ENCODE peak calls at places on chromosomes 2 and 18, in five cellular contexts. N, W, P, R and Q are unnamed samples.

GRCh38 chr18:45828917-45829811 is 3.7 kb downstream of the SIGLEC15 start:
- DNase-seq in N (no peak), W (no peak), P (no peak), R (no peak), Q (no peak)

GRCh38 chr2:200354823-200355751 is 48.6 kb downstream of the SPATS2L start:
- DNase-seq in N (no peak), W (no peak), P (no peak), R (no peak), Q (no peak)

GRCh38 chr18:26549103-26549485 is 741 bp upstream of the KCTD1 start:
- DNase-seq in N (peak; percentile 16), W (peak; percentile 54), P (peak; percentile 52), R (no peak), Q (peak; percentile 49)

GRCh38 chr2:127043367-127044164 is 63.4 kb downstream of the BIN1 start:
- DNase-seq in N (peak; percentile 15), W (no peak), P (no peak), R (no peak), Q (no peak)

GRCh38 chr2:10538224-10538894 is 90.2 kb upstream of the ODC1 start:
- DNase-seq in N (no peak), W (peak; percentile 72), P (peak; percentile 44), R (no peak), Q (no peak)

GRCh38 chr2:57906152-57906732 is 140.4 kb upstream of the VRK2 start:
- DNase-seq in N (no peak), W (peak; percentile 62), P (peak; percentile 79), R (no peak), Q (peak; percentile 53)

GRCh38 chr2:160882906-160883305 is 277.3 kb upstream of the TANK start:
- DNase-seq in N (no peak), W (no peak), P (no peak), R (no peak), Q (no peak)

GRCh38 chr18:76449110-76449453 is 46.0 kb downstream of the ZNF516 start:
- DNase-seq in N (no peak), W (no peak), P (no peak), R (no peak), Q (no peak)

GRCh38 chr2:221337957-221338685 is 234.0 kb downstream of the EPHA4 start:
- DNase-seq in N (no peak), W (no peak), P (no peak), R (no peak), Q (no peak)

GRCh38 chr2:46876741-46877384 is 38.7 kb downstream of the MCFD2 start:
- DNase-seq in N (peak; percentile 47), W (peak; percentile 88), P (peak; percentile 86), R (no peak), Q (no peak)

GRCh38 chr2:19774788-19775156 is 127.0 kb downstream of the TTC32 start:
- DNase-seq in N (no peak), W (peak; percentile 72), P (no peak), R (no peak), Q (no peak)

GRCh38 chr2:85704800-85705679 is 10.9 kb downstream of the GNLY start:
- DNase-seq in N (no peak), W (no peak), P (no peak), R (no peak), Q (peak; percentile 53)

GRCh38 chr2:27885246-27885645 is 4.9 kb downstream of the RBKS start:
- DNase-seq in N (no peak), W (peak; percentile 16), P (peak; percentile 17), R (no peak), Q (no peak)

GRCh38 chr2:36553690-36554089 is 44.3 kb downstream of the FEZ2 start:
- DNase-seq in N (no peak), W (no peak), P (no peak), R (no peak), Q (no peak)

GRCh38 chr2:207122914-207123744 is 42.6 kb downstream of the KLF7 start:
- DNase-seq in N (no peak), W (no peak), P (no peak), R (no peak), Q (no peak)

GRCh38 chr2:85792783-85793441 is 39.1 kb downstream of the ATOH8 start:
- DNase-seq in N (no peak), W (peak; percentile 65), P (peak; percentile 91), R (no peak), Q (no peak)

GRCh38 chr2:43399515-43400245 is 173.3 kb upstream of the ZFP36L2 start:
- DNase-seq in N (no peak), W (peak; percentile 59), P (peak; percentile 88), R (no peak), Q (no peak)

GRCh38 chr2:147355706-147356105 is 489.1 kb upstream of the ACVR2A start:
- DNase-seq in N (no peak), W (no peak), P (no peak), R (no peak), Q (no peak)

GRCh38 chr18:8489761-8490160 is 119.5 kb upstream of the RAB12 start:
- DNase-seq in N (no peak), W (no peak), P (no peak), R (no peak), Q (no peak)

GRCh38 chr2:164841719-164842623 is at the start of gene COBLL1:
- DNase-seq in N (peak; percentile 78), W (peak; percentile 72), P (peak; percentile 65), R (peak; percentile 51), Q (peak; percentile 59)

GRCh38 chr2:196468394-196468793 is 171.1 kb upstream of the CCDC150 start:
- DNase-seq in N (no peak), W (no peak), P (no peak), R (no peak), Q (no peak)

GRCh38 chr18:35282353-35282752 is 7.7 kb downstream of the ZSCAN30 start:
- DNase-seq in N (no peak), W (peak; percentile 74), P (peak; percentile 81), R (no peak), Q (no peak)

GRCh38 chr2:8576525-8577157 is 105.2 kb upstream of the ID2 start:
- DNase-seq in N (no peak), W (no peak), P (no peak), R (no peak), Q (peak; percentile 59)

GRCh38 chr18:61912476-61912875 is 19.7 kb upstream of the RNF152 start:
- DNase-seq in N (no peak), W (no peak), P (no peak), R (no peak), Q (no peak)

GRCh38 chr2:74577448-74577847 is 22.9 kb downstream of the DOK1 start:
- DNase-seq in N (no peak), W (no peak), P (peak; percentile 73), R (no peak), Q (no peak)

GRCh38 chr18:26710460-26711096 is 154.9 kb downstream of the AQP4 start:
- DNase-seq in N (no peak), W (no peak), P (no peak), R (no peak), Q (peak; percentile 26)

GRCh38 chr2:224650815-224651439 is 65.2 kb downstream of the CCDC195 start:
- DNase-seq in N (no peak), W (peak; percentile 57), P (peak; percentile 52), R (no peak), Q (peak; percentile 58)

GRCh38 chr18:63098014-63098981 is 221.3 kb downstream of the BCL2 start:
- DNase-seq in N (no peak), W (no peak), P (no peak), R (no peak), Q (peak; percentile 70)

GRCh38 chr2:170177950-170178781 is at the start of gene MYO3B:
- DNase-seq in N (no peak), W (peak; percentile 69), P (no peak), R (no peak), Q (no peak)

GRCh38 chr2:54858021-54858681 is 134.7 kb downstream of the EML6 start:
- DNase-seq in N (no peak), W (peak; percentile 82), P (peak; percentile 51), R (no peak), Q (no peak)

GRCh38 chr18:33821503-33821902 is 243.5 kb downstream of the ASXL3 start:
- DNase-seq in N (no peak), W (peak; percentile 37), P (peak; percentile 68), R (no peak), Q (no peak)

DNA sequence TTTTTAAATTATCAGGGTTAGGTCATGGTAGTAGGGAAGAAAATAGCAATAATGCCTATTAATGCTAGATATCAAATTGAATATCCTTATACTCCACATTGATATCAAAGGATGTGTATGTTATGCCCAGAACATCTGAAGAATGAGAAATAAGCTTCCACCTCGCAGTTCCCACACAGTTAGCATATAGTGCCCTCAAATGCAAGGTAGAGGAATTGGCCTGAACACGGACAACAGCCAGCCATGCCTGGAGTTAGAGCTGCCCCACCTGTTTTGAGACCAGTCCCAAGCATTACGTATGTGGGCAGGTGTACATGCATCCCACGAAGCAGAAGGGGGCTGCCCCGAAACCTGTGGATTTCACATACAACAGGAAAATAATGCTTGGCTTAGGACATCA is 79.6 kb downstream of the SUMO1 start:
- DNase-seq in N (no peak), W (peak; percentile 37), P (peak; percentile 46), R (no peak), Q (no peak)
- TF ChIP-seq CTCF in N (peak; percentile 43), W (peak; percentile 60), P (peak; percentile 37), R (no peak), Q (no peak)

GRCh38 chr2:7508220-7508943 is 591.2 kb downstream of the RNF144A start:
- DNase-seq in N (no peak), W (no peak), P (no peak), R (no peak), Q (no peak)
- TF ChIP-seq CTCF in N (no peak), W (no peak), P (no peak), R (no peak), Q (no peak)

GRCh38 chr2:95314964-95315611 is 17.9 kb downstream of the KCNIP3 start:
- DNase-seq in N (no peak), W (peak; percentile 51), P (peak; percentile 13), R (no peak), Q (peak; percentile 68)
- TF ChIP-seq CTCF in N (peak; percentile 68), W (peak; percentile 76), P (peak; percentile 48), R (no peak), Q (peak; percentile 12)

GRCh38 chr2:30408961-30409387 is 38.1 kb upstream of the LCLAT1 start:
- DNase-seq in N (no peak), W (peak; percentile 44), P (peak; percentile 28), R (no peak), Q (no peak)
- TF ChIP-seq CTCF in N (no peak), W (peak; percentile 2), P (no peak), R (no peak), Q (no peak)

GRCh38 chr2:113173563-113174368 is at the start of gene PSD4:
- DNase-seq in N (peak; percentile 65), W (no peak), P (no peak), R (no peak), Q (peak; percentile 91)
- TF ChIP-seq CTCF in N (no peak), W (no peak), P (no peak), R (no peak), Q (no peak)

DNA sequence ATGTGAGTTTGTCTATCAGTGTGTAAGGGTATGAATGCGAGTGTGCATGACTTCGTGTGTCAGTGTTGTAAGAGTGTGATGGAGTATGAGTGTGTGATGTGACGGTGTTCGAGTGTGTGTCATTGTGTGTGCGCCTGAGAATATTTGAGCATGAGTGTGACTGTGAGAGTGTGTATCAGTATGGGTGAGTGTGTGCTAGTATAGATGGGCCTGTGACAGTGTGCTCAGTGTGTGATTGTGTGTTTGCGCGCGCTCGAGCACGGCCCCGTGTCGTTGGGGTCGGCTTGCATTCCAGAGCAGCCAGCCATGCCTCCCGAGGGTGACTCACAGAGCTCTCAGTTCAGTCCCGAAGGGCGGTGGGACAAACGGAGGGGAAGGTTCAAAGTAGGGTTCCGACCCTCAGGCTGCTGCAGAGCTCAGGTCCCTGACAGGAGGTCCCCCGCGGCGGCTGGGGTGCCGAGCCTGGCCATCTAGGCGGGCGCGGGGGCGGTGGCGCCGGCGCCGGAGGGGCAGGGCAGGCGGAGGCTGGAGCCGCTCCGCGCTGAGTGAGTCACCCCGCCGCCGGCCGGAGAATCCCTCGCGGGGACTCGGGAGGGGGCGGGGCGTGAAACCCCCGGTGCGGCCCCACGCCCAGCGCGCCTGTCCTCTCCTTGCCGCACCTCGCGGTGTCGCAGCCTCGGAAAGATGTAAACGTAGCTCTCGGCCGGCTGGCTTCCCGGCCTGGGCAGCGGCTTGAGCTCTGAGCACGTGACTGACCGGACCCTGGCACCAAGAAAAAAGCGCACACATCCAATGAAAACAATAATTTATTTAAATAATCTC is 3.8 kb downstream of the DLX2 start:
- DNase-seq in N (no peak), W (peak; percentile 70), P (peak; percentile 57), R (peak; percentile 55), Q (peak; percentile 74)
- TF ChIP-seq CTCF in N (no peak), W (no peak), P (no peak), R (no peak), Q (no peak)